ENCODE peak calls at places on chromosomes 16 and 17, in eight cellular contexts. J is mucosa of gallbladder; L is skeletal muscle cell; A is NCI-H1930; I is stimulated activated CD4-positive, alpha-beta T cell treated with anti-CD3 and anti-CD28 coated beads, Interleukin-2, amount 100 ng/mL, for 48 hours; R is GM12892; K is HTR-8/SVneo; Q is T-helper 9 cell. W is an unnamed sample.

GRCh38 chr16:85390511-85391174 is 222.5 kb upstream of the GSE1 start:
- DNase-seq in R (no peak), A (no peak), I (no peak), J (peak), L (peak), K (peak), Q (no peak), W (peak)

GRCh38 chr17:2853111-2853721 is 57.0 kb downstream of the RAP1GAP2 start:
- DNase-seq in A (no peak), L (no peak), J (peak), K (peak), R (no peak), Q (peak), I (no peak), W (no peak)

GRCh38 chr17:55693244-55694216 is 29.1 kb downstream of the TMEM100 start:
- DNase-seq in L (no peak), I (no peak), R (no peak), J (peak), K (no peak), Q (no peak), A (no peak), W (no peak)

GRCh38 chr17:57875109-57876022 is 25.5 kb upstream of the MRPS23 start:
- DNase-seq in K (peak), A (no peak), Q (no peak), I (no peak), L (peak), R (no peak), J (peak), W (peak)

GRCh38 chr16:28192811-28193529 is 18.8 kb downstream of the XPO6 start:
- DNase-seq in J (peak), K (no peak), Q (peak), I (peak), L (no peak), A (no peak), R (peak), W (no peak)

GRCh38 chr16:56477096-56477878 is 25.9 kb downstream of the OGFOD1 start:
- DNase-seq in I (no peak), A (no peak), Q (no peak), L (peak), R (no peak), J (no peak), K (peak), W (peak)

GRCh38 chr16:15671530-15672117 is 21.6 kb downstream of the NDE1 start:
- DNase-seq in L (no peak), J (no peak), I (no peak), R (no peak), K (no peak), A (no peak), Q (no peak), W (no peak)

GRCh38 chr16:79691001-79691400 is 90.5 kb upstream of the MAF start:
- DNase-seq in J (no peak), Q (no peak), K (no peak), I (no peak), L (no peak), A (no peak), R (no peak), W (no peak)

GRCh38 chr16:9139965-9140364 is 48.5 kb downstream of the HAPSTR1 start:
- DNase-seq in R (no peak), Q (no peak), A (no peak), K (no peak), I (no peak), L (no peak), J (no peak), W (no peak)

GRCh38 chr17:67546578-67547527 is 169.8 kb downstream of the PITPNC1 start:
- DNase-seq in Q (no peak), R (peak), J (peak), I (no peak), K (no peak), L (no peak), A (no peak), W (no peak)

GRCh38 chr16:51508813-51509212 is 357.7 kb upstream of the SALL1 start:
- DNase-seq in J (no peak), R (no peak), K (no peak), A (no peak), I (no peak), L (no peak), Q (no peak), W (no peak)

GRCh38 chr16:18803569-18804462 is 2.5 kb upstream of the ARL6IP1 start:
- DNase-seq in Q (no peak), J (no peak), R (no peak), L (no peak), I (no peak), K (no peak), A (no peak), W (no peak)

GRCh38 chr16:53792161-53792951 is 88.4 kb downstream of the FTO start:
- DNase-seq in K (no peak), A (no peak), J (no peak), Q (no peak), I (no peak), L (no peak), R (no peak), W (no peak)

GRCh38 chr16:12256880-12257279 is 280.3 kb downstream of the SNX29 start:
- DNase-seq in R (no peak), I (no peak), Q (no peak), K (no peak), A (no peak), J (no peak), L (no peak), W (no peak)

GRCh38 chr16:77562497-77562896 is 127.7 kb upstream of the ADAMTS18 start:
- DNase-seq in J (no peak), R (no peak), K (no peak), L (no peak), I (no peak), Q (no peak), A (no peak), W (no peak)

GRCh38 chr17:50206604-50207293 is 5.3 kb upstream of the COL1A1 start:
- DNase-seq in I (no peak), R (peak), J (peak), K (no peak), A (peak), L (no peak), Q (no peak), W (no peak)

GRCh38 chr17:3970668-3971067 is 6.4 kb upstream of the ATP2A3 start:
- DNase-seq in I (no peak), J (no peak), R (no peak), L (no peak), Q (no peak), K (no peak), A (no peak), W (no peak)

GRCh38 chr16:71443714-71444113 is 1.9 kb upstream of the TLE7 start:
- DNase-seq in Q (no peak), L (no peak), A (no peak), I (no peak), K (no peak), J (no peak), R (no peak), W (no peak)

GRCh38 chr17:51044964-51045363 is 75.7 kb downstream of the SPAG9 start:
- DNase-seq in R (no peak), L (no peak), J (no peak), K (no peak), Q (no peak), A (no peak), I (no peak), W (no peak)

GRCh38 chr16:66376577-66377326 is 10.3 kb downstream of the CDH5 start:
- DNase-seq in R (no peak), I (no peak), J (no peak), K (no peak), A (no peak), Q (no peak), L (no peak), W (no peak)

GRCh38 chr17:48624544-48625501 is 1.3 kb downstream of the HOXB9 start:
- DNase-seq in L (no peak), K (peak), R (no peak), A (no peak), I (no peak), Q (peak), J (no peak), W (no peak)

GRCh38 chr16:3003582-3004270 is 9.0 kb upstream of the CLDN9 start:
- DNase-seq in Q (peak), L (peak), I (peak), R (peak), J (peak), K (peak), A (peak), W (peak)

GRCh38 chr16:57892041-57892440 is 78.9 kb downstream of the CNGB1 start:
- DNase-seq in K (peak), A (no peak), L (peak), R (no peak), Q (no peak), I (no peak), J (no peak), W (peak)

GRCh38 chr16:23663918-23664317 is 14.8 kb upstream of the PLK1 start:
- DNase-seq in Q (no peak), J (no peak), A (no peak), K (no peak), L (no peak), R (no peak), I (no peak), W (no peak)

GRCh38 chr17:58337126-58337599 is 8.6 kb upstream of the TSPOAP1 start:
- DNase-seq in I (no peak), Q (no peak), A (no peak), J (no peak), R (peak), L (no peak), K (no peak), W (no peak)

GRCh38 chr17:59056857-59057256 is 49.8 kb downstream of the TRIM37 start:
- DNase-seq in L (no peak), J (no peak), K (no peak), Q (no peak), A (no peak), R (no peak), I (no peak), W (no peak)

GRCh38 chr17:40099627-40100418 is 566 bp downstream of the NR1D1 start:
- DNase-seq in A (no peak), R (no peak), L (no peak), Q (no peak), I (no peak), J (no peak), K (no peak), W (no peak)

GRCh38 chr17:61235001-61235820 is 164.4 kb upstream of the TBX2 start:
- DNase-seq in K (no peak), A (no peak), J (no peak), R (no peak), I (no peak), Q (no peak), L (no peak), W (no peak)

GRCh38 chr17:21004016-21004930 is 38.5 kb downstream of the USP22 start:
- DNase-seq in J (no peak), I (no peak), R (no peak), K (no peak), A (no peak), Q (no peak), L (no peak), W (no peak)

GRCh38 chr16:4293822-4294457 is 21.1 kb upstream of the TFAP4 start:
- DNase-seq in A (no peak), J (peak), K (peak), L (peak), Q (no peak), I (no peak), R (no peak), W (no peak)

GRCh38 chr16:11297492-11298142 is 16.5 kb upstream of the PRM1 start:
- DNase-seq in K (no peak), J (peak), I (peak), L (no peak), Q (peak), A (no peak), R (peak), W (no peak)

GRCh38 chr16:30041841-30042240 is 10.8 kb upstream of the TLCD3B start:
- DNase-seq in A (no peak), J (no peak), R (no peak), L (no peak), I (no peak), Q (no peak), K (no peak), W (no peak)

GRCh38 chr17:81131486-81132196 is 33.7 kb upstream of the PVALEF start:
- DNase-seq in Q (no peak), L (no peak), J (peak), A (no peak), K (no peak), I (no peak), R (no peak), W (no peak)

GRCh38 chr17:37788531-37788930 is 43.7 kb upstream of the HNF1B start:
- DNase-seq in I (no peak), L (no peak), R (no peak), J (no peak), A (no peak), K (no peak), Q (no peak), W (no peak)

GRCh38 chr17:66538776-66539175 is 236.4 kb downstream of the PRKCA start:
- DNase-seq in L (no peak), J (no peak), A (no peak), Q (no peak), R (no peak), K (no peak), I (no peak), W (no peak)

GRCh38 chr16:27597361-27597760 is 47.4 kb downstream of the KATNIP start:
- DNase-seq in I (no peak), R (no peak), L (no peak), A (no peak), K (no peak), J (no peak), Q (no peak), W (no peak)

GRCh38 chr16:68993885-68994284 is 111.6 kb upstream of the HAS3 start:
- DNase-seq in J (no peak), I (no peak), R (no peak), L (peak), Q (no peak), A (no peak), K (peak), W (peak)

GRCh38 chr17:2847601-2848255 is 51.5 kb downstream of the RAP1GAP2 start:
- DNase-seq in A (no peak), K (no peak), J (no peak), L (no peak), Q (no peak), I (no peak), R (no peak), W (no peak)

GRCh38 chr17:64496348-64496785 is 487 bp downstream of the POLG2 start:
- DNase-seq in R (no peak), A (no peak), L (no peak), Q (no peak), K (no peak), I (no peak), J (no peak), W (no peak)

W was measured in AG04449.